ENCODE peak calls at places on chromosomes 6 and 20, in nine cellular contexts. Z is spleen, P is A549, L is upper lobe of left lung, R is stomach, W is Peyer's patch, K is IMR-90, E is breast epithelium, T is endothelial cell of umbilical vein. J is an unnamed sample.

GRCh38 chr6:40904583-40905194 is 134.3 kb downstream of the UNC5CL start:
- DNase-seq in E (no peak), W (no peak), Z (no peak), L (no peak), R (no peak), P (no peak), K (no peak), T (no peak), J (no peak)

GRCh38 chr6:139686308-139686707 is 311.9 kb upstream of the CITED2 start:
- DNase-seq in K (no peak), Z (no peak), T (no peak), E (no peak), R (no peak), L (no peak), P (no peak), W (no peak), J (no peak)

GRCh38 chr6:98812220-98812619 is 22.2 kb upstream of the POU3F2 start:
- DNase-seq in K (no peak), E (no peak), L (no peak), R (no peak), T (no peak), W (no peak), Z (no peak), P (no peak), J (no peak)

GRCh38 chr6:2891768-2892170 is 11.3 kb downstream of the SERPINB9 start:
- DNase-seq in W (peak), K (no peak), P (no peak), T (no peak), L (no peak), R (peak), Z (peak), E (no peak), J (peak)

GRCh38 chr20:4592316-4593148 is 129.2 kb upstream of the PRND start:
- DNase-seq in P (peak), L (peak), T (peak), W (no peak), Z (peak), K (no peak), R (peak), E (no peak), J (no peak)

GRCh38 chr20:40702504-40702903 is 13.5 kb upstream of the MAFB start:
- DNase-seq in P (no peak), Z (no peak), W (no peak), E (no peak), R (no peak), L (no peak), K (no peak), T (no peak), J (no peak)

GRCh38 chr20:58790440-58790839 is 60.3 kb downstream of the GNAS-AS1 start:
- DNase-seq in L (no peak), T (no peak), P (no peak), E (no peak), W (no peak), Z (peak), K (no peak), R (no peak), J (no peak)

GRCh38 chr20:51416532-51417244 is 125.8 kb downstream of the NFATC2 start:
- DNase-seq in W (no peak), E (no peak), P (no peak), R (no peak), T (no peak), K (no peak), L (no peak), Z (no peak), J (no peak)

GRCh38 chr6:113049190-113049589 is 702.1 kb downstream of the RFPL4B start:
- DNase-seq in L (no peak), R (no peak), T (no peak), W (no peak), P (no peak), K (peak), E (no peak), Z (no peak), J (no peak)

GRCh38 chr6:85620308-85620707 is 22.4 kb downstream of the SYNCRIP start:
- DNase-seq in T (no peak), P (no peak), Z (no peak), E (no peak), K (peak), L (no peak), R (no peak), W (no peak), J (no peak)

GRCh38 chr6:34517966-34518365 is 38.2 kb downstream of the SPDEF start:
- DNase-seq in E (no peak), W (no peak), T (no peak), K (no peak), R (no peak), L (no peak), Z (peak), P (no peak), J (no peak)

GRCh38 chr6:41504526-41505021 is 41.6 kb upstream of the FOXP4 start:
- DNase-seq in K (peak), R (no peak), W (no peak), L (no peak), P (no peak), E (no peak), T (peak), Z (no peak), J (no peak)

GRCh38 chr6:54574671-54575070 is 266.4 kb downstream of the TINAG start:
- DNase-seq in R (no peak), L (no peak), T (no peak), W (no peak), K (no peak), E (no peak), Z (no peak), P (no peak), J (no peak)

GRCh38 chr6:169079650-169080049 is 174.0 kb downstream of the THBS2 start:
- DNase-seq in R (no peak), W (no peak), Z (no peak), K (no peak), L (no peak), E (no peak), P (no peak), T (no peak), J (no peak)

GRCh38 chr6:82904860-82905259 is 160.8 kb downstream of the UBE3D start:
- DNase-seq in W (no peak), R (no peak), E (no peak), L (no peak), K (no peak), P (no peak), T (no peak), Z (no peak), J (no peak)

GRCh38 chr6:82908661-82909060 is 157.0 kb downstream of the UBE3D start:
- DNase-seq in Z (no peak), E (no peak), T (no peak), P (no peak), L (no peak), W (no peak), K (no peak), R (no peak), J (no peak)

GRCh38 chr6:82909551-82909950 is 156.1 kb downstream of the UBE3D start:
- DNase-seq in T (no peak), L (no peak), K (no peak), P (no peak), R (no peak), W (no peak), Z (no peak), E (no peak), J (no peak)

GRCh38 chr6:82906951-82907350 is 158.7 kb downstream of the UBE3D start:
- DNase-seq in R (no peak), K (peak), E (no peak), T (peak), Z (no peak), W (no peak), P (no peak), L (no peak), J (no peak)

GRCh38 chr6:82906489-82906888 is 159.2 kb downstream of the UBE3D start:
- DNase-seq in K (peak), Z (no peak), L (no peak), W (no peak), R (no peak), E (no peak), T (peak), P (no peak), J (no peak)
- TF ChIP-seq POLR2A in K (no peak), Z (no peak), L (no peak), W (no peak), R (no peak), E (no peak), T (no peak), P (no peak), J (no peak)

GRCh38 chr20:49712918-49713778 is 530 bp downstream of the B4GALT5 start:
- DNase-seq in W (no peak), P (no peak), R (peak), K (peak), T (peak), E (peak), L (peak), Z (peak), J (no peak)

GRCh38 chr20:49715466-49715865 is 1.8 kb upstream of the B4GALT5 start:
- DNase-seq in P (no peak), E (no peak), T (no peak), W (no peak), L (no peak), K (no peak), Z (no peak), R (no peak), J (no peak)

GRCh38 chr20:49712118-49712517 is 1.6 kb downstream of the B4GALT5 start:
- DNase-seq in K (no peak), P (no peak), R (no peak), L (no peak), W (no peak), T (no peak), Z (no peak), E (no peak), J (no peak)

GRCh38 chr20:49711331-49711987 is 2.2 kb downstream of the B4GALT5 start:
- DNase-seq in T (no peak), K (no peak), W (no peak), Z (no peak), E (no peak), P (no peak), R (no peak), L (no peak), J (no peak)

DNA sequence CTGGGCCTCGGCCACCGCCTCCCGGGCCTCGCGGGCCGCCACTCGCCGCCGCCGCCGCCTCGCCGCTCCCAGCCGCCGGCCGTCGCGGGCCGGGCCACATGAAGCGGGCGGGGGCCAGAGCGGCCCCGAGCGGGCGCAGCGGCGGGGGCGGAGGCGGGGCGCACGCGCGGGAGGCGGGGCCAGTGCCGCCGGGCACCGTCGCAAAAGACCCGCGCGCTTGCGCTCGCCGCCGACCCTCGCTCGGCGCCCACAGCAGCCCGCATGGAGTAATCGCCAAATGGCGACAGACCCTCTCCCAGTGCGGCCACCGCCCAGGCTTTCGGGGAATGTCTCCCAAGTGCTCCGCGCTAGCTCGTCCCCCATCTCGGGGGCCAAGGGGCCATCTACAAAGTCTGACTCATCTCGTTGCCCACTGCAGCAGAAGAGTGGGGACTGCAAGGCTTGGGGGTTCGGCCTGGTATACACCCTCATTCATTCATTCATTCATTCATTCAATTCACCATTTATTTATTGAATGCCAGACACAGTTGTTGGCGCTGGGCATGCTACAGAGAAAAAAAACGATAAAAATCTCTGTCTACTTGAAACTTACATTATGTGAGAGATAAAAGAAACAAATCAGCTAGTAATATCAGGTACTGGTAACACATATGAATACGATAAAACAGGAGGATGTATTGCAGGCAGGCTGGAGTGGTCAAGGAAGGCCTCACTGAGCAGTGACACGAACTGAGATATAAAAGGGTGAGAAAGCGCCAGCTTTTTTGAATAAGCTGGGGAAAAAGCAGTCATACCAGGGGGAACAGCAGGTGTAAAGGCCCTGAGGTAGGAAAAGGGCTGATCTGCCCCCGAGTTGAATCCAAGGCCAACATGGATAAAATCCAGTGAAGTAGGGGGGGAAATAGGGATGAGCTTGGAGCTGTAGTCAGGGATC is at the start of gene B4GALT5:
- DNase-seq in E (peak), R (peak), P (peak), L (peak), Z (peak), T (peak), K (peak), W (peak), J (no peak)
- TF ChIP-seq POLR2A in E (no peak), R (no peak), P (peak), L (no peak), Z (peak), T (peak), K (no peak), W (no peak), J (no peak)

GRCh38 chr20:11492846-11493245 is 424.8 kb upstream of the BTBD3 start:
- DNase-seq in Z (no peak), R (no peak), P (no peak), T (no peak), E (no peak), W (no peak), K (no peak), L (no peak), J (no peak)

GRCh38 chr20:11496382-11496781 is 421.3 kb upstream of the BTBD3 start:
- DNase-seq in R (no peak), E (no peak), L (no peak), K (peak), P (peak), W (no peak), Z (no peak), T (no peak), J (no peak)

GRCh38 chr20:11497543-11497942 is 420.1 kb upstream of the BTBD3 start:
- DNase-seq in L (no peak), Z (no peak), K (no peak), T (no peak), E (no peak), R (no peak), P (no peak), W (no peak), J (no peak)

DNA sequence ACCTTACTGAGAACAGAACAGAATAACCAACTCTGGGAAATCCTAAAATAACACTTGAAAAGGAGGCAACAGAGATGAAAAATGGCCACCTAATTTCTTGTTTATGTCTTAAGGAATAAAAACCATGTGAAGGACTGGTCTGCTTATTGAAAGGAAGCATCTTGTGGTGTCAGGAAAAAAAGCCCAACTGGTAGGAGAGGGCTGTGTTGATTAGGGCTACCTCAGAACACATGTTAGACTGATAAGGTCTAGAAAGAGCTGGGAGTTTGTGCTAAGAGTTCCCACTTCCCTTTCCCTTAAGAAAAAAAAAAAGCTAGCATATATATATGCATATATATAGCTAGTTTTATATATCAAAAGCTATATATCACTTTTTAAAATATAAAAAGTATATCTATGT is 425.3 kb upstream of the BTBD3 start:
- DNase-seq in R (no peak), T (no peak), L (no peak), K (no peak), P (no peak), E (no peak), W (no peak), Z (no peak), J (no peak)
- TF ChIP-seq POLR2A in R (no peak), T (no peak), L (no peak), K (no peak), P (no peak), E (no peak), W (no peak), Z (no peak), J (no peak)

DNA sequence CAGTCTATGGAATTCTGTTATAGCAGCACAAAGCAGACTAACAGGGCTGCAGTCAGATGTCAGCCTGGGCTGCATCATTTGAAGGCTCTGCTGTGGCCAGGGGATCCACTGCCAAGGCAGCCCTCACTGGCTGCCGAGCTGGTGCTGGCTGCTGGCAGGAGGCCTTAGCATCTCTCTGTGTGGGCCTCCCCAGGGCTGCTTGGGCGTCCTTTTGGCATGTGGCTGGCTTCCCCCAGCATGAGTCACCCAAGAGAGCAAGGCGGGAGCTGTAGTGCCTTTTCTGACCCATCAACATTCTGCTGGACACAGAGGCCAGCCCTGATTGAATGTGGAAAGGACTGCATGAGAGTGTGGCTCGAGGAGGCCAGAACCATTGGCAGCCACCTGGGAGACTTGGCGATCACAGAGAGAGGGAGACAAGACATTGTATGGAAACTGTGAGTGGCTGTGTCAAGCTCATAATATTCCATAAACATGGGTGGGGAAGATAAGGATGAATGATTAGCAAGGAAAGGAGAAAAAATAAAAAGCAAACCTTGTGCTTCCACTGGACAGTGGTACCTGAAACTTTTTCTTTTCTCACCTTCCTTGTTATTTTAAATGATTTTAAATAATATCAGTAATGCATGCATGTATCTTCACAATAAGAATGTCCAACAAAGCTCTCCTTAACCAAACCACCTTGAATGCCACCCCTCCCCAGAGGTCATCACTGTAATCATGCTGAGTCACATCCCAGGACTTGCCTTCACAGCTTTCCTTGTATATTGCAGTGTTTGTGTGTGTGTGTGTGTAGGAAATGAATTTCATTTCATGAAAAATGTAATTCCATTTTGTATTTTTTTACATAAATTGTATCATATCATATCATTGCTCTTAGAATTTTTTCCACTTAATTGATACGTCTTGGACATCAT is 55.0 kb upstream of the VSX1 start:
- DNase-seq in T (peak), W (no peak), P (peak), Z (no peak), L (no peak), K (peak), E (peak), R (no peak), J (no peak)
- TF ChIP-seq POLR2A in T (no peak), W (no peak), P (no peak), Z (no peak), L (no peak), K (no peak), E (no peak), R (no peak), J (no peak)

GRCh38 chr6:24405262-24405661 is 2.5 kb downstream of the MRS2 start:
- DNase-seq in T (no peak), P (no peak), E (no peak), K (no peak), L (no peak), R (no peak), Z (no peak), W (no peak), J (no peak)

GRCh38 chr6:24397631-24398030 is 5.1 kb upstream of the MRS2 start:
- DNase-seq in W (no peak), E (no peak), Z (no peak), R (no peak), P (no peak), T (no peak), L (no peak), K (no peak), J (no peak)

GRCh38 chr6:24403501-24403824 is 727 bp downstream of the MRS2 start:
- DNase-seq in Z (no peak), P (no peak), K (no peak), E (no peak), W (no peak), T (no peak), R (no peak), L (no peak), J (no peak)

GRCh38 chr6:24401458-24401857 is 1.3 kb upstream of the MRS2 start:
- DNase-seq in K (no peak), E (no peak), Z (no peak), T (no peak), W (no peak), L (no peak), P (no peak), R (no peak), J (no peak)

DNA sequence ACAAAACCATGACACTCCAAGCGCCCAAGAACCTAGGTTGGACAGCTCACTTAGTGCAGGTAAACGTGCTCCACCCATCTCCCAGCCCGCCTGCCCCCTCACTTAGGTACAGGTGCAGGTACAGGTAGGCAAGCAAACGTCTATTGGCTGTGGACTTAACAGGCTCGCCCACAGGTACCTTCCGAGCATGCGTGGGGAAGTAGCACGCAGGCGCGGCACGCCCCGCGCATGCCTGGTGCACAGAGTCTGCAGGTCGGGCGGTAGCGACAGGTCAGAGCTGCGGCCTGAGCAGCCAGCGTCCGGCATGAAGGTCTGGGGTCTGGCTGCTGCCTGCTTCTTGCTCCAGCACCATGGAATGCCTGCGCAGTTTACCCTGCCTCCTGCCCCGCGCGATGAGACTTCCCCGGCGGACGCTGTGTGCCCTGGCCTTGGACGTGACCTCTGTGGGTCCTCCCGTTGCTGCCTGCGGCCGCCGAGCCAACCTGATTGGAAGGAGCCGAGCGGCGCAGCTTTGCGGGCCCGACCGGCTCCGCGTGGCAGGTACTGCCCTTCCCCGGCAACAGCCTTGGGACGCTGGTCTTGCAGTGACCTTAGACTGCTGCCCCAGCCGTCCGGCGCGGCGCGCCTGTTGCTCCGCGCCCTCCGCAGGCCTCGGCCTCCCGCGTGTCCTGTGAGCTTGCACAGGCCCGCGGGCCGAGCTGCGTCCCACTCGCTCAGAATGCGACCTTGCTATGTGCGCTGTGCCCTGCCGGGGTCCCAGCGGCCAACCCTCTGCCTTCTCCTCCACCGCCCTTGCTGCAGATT is at the start of gene MRS2:
- DNase-seq in E (peak), L (peak), K (peak), P (peak), Z (peak), W (peak), T (peak), R (peak), J (peak)
- TF ChIP-seq POLR2A in E (peak), L (peak), K (no peak), P (peak), Z (peak), W (peak), T (peak), R (no peak), J (peak)

GRCh38 chr6:147204060-147204785 is at the start of gene STXBP5:
- DNase-seq in Z (peak), L (peak), P (peak), W (peak), R (peak), E (peak), K (peak), T (peak), J (no peak)
- TF ChIP-seq POLR2A in Z (no peak), L (no peak), P (no peak), W (peak), R (no peak), E (no peak), K (no peak), T (no peak), J (no peak)

GRCh38 chr6:159999240-159999671 is 30.4 kb downstream of the IGF2R start:
- DNase-seq in P (no peak), T (no peak), K (no peak), L (no peak), E (no peak), Z (no peak), W (no peak), R (no peak), J (no peak)
- TF ChIP-seq POLR2A in P (no peak), T (no peak), K (no peak), L (no peak), E (no peak), Z (no peak), W (no peak), R (no peak), J (no peak)